ENCODE peak calls at places on chromosomes 3 and 15, in eight cellular contexts. S is Panc1, W is HepG2, T is GM23338, H is HCT116, A is A549, L is K562, K is SK-N-SH. C is an unnamed sample.

GRCh38 chr15:69554321-69554961 is 101.8 kb downstream of the RPLP1 start:
- DNase-seq in T (no peak), A (peak), S (no peak), L (no peak), K (no peak), W (peak), H (no peak), C (no peak)

GRCh38 chr3:44058022-44058867 is 183.4 kb upstream of the TOPAZ1 start:
- DNase-seq in H (no peak), S (no peak), W (no peak), L (no peak), T (peak), K (no peak), A (no peak), C (no peak)

GRCh38 chr15:43517354-43518072 is at the start of gene MAP1A:
- DNase-seq in W (no peak), L (peak), H (no peak), A (no peak), T (peak), S (no peak), K (peak), C (no peak)

GRCh38 chr3:115999598-115999997 is 376.3 kb downstream of the GAP43 start:
- DNase-seq in S (no peak), W (no peak), L (no peak), A (no peak), H (no peak), K (no peak), T (no peak), C (no peak)

GRCh38 chr3:138180375-138181029 is 5.8 kb upstream of the DBR1 start:
- DNase-seq in W (peak), T (peak), L (no peak), K (peak), S (no peak), A (peak), H (peak), C (peak)

GRCh38 chr15:49255966-49256759 is 86.1 kb downstream of the GALK2 start:
- DNase-seq in W (no peak), H (no peak), A (no peak), T (no peak), K (no peak), S (no peak), L (no peak), C (no peak)

GRCh38 chr3:32249184-32249782 is 10.8 kb downstream of the CMTM8 start:
- DNase-seq in A (peak), L (no peak), H (peak), K (no peak), W (no peak), S (peak), T (no peak), C (no peak)

GRCh38 chr3:190333961-190334360 is 11.7 kb upstream of the CLDN1 start:
- DNase-seq in K (no peak), T (no peak), S (no peak), L (no peak), H (no peak), W (no peak), A (no peak), C (no peak)

GRCh38 chr3:150020527-150020926 is 49.8 kb upstream of the PFN2 start:
- DNase-seq in T (no peak), A (no peak), S (no peak), W (no peak), K (no peak), L (no peak), H (no peak), C (no peak)

GRCh38 chr15:20352241-20353200 is 189.1 kb downstream of the GOLGA6L6 start:
- DNase-seq in T (no peak), S (no peak), K (no peak), W (no peak), H (no peak), L (no peak), A (no peak), C (no peak)

GRCh38 chr3:179027326-179027900 is 44.2 kb downstream of the ZMAT3 start:
- DNase-seq in H (no peak), W (no peak), K (no peak), L (no peak), T (peak), A (no peak), S (no peak), C (no peak)

GRCh38 chr3:32045091-32045964 is 61.1 kb upstream of the GPD1L start:
- DNase-seq in H (peak), A (peak), K (peak), W (peak), S (peak), L (peak), T (peak), C (no peak)

GRCh38 chr15:73797366-73798158 is 44.4 kb upstream of the INSYN1 start:
- DNase-seq in T (no peak), W (no peak), K (no peak), A (no peak), H (no peak), S (no peak), L (no peak), C (no peak)

GRCh38 chr3:38554127-38554827 is 58.1 kb downstream of the EXOG start:
- DNase-seq in S (no peak), W (no peak), A (no peak), T (no peak), L (no peak), H (no peak), K (no peak), C (no peak)

GRCh38 chr3:74752290-74752689 is 137.8 kb upstream of the CNTN3 start:
- DNase-seq in S (no peak), H (no peak), L (no peak), T (no peak), K (peak), A (no peak), W (no peak), C (no peak)

GRCh38 chr3:110814170-110815007 is 257.2 kb upstream of the NECTIN3 start:
- DNase-seq in K (no peak), H (peak), L (no peak), A (peak), W (no peak), S (no peak), T (no peak), C (peak)

GRCh38 chr3:144257381-144257780 is 285.8 kb downstream of the DIPK2A start:
- DNase-seq in S (no peak), K (no peak), L (no peak), H (no peak), W (no peak), T (no peak), A (no peak), C (no peak)

GRCh38 chr3:100004931-100005330 is 109.4 kb downstream of the FILIP1L start:
- DNase-seq in L (no peak), T (no peak), W (no peak), H (no peak), A (no peak), S (no peak), K (no peak), C (no peak)

GRCh38 chr15:69305204-69305931 is 6.7 kb downstream of the PAQR5 start:
- DNase-seq in W (peak), S (peak), H (peak), A (peak), T (peak), K (no peak), L (peak), C (no peak)

GRCh38 chr3:86921981-86922680 is 68.8 kb downstream of the VGLL3 start:
- DNase-seq in W (no peak), A (no peak), H (no peak), T (peak), S (no peak), L (no peak), K (no peak), C (no peak)
- TF ChIP-seq REST in W (no peak), A (no peak), H (no peak), T (no peak), S (no peak), L (no peak), K (no peak), C (no peak)

GRCh38 chr3:30733229-30733628 is 126.8 kb downstream of the TGFBR2 start:
- DNase-seq in T (no peak), W (no peak), S (no peak), K (no peak), L (no peak), H (no peak), A (no peak), C (no peak)
- H3K27ac ChIP-seq in T (no peak), W (no peak), S (no peak), K (no peak), L (no peak), H (no peak), A (no peak), C (no peak)

GRCh38 chr15:65762399-65762798 is 29.7 kb downstream of the DENND4A start:
- DNase-seq in L (no peak), W (no peak), T (no peak), H (no peak), A (no peak), S (no peak), K (no peak), C (no peak)
- TF ChIP-seq CTCF in L (no peak), W (no peak), T (no peak), H (no peak), A (no peak), S (no peak), K (no peak), C (no peak)

DNA sequence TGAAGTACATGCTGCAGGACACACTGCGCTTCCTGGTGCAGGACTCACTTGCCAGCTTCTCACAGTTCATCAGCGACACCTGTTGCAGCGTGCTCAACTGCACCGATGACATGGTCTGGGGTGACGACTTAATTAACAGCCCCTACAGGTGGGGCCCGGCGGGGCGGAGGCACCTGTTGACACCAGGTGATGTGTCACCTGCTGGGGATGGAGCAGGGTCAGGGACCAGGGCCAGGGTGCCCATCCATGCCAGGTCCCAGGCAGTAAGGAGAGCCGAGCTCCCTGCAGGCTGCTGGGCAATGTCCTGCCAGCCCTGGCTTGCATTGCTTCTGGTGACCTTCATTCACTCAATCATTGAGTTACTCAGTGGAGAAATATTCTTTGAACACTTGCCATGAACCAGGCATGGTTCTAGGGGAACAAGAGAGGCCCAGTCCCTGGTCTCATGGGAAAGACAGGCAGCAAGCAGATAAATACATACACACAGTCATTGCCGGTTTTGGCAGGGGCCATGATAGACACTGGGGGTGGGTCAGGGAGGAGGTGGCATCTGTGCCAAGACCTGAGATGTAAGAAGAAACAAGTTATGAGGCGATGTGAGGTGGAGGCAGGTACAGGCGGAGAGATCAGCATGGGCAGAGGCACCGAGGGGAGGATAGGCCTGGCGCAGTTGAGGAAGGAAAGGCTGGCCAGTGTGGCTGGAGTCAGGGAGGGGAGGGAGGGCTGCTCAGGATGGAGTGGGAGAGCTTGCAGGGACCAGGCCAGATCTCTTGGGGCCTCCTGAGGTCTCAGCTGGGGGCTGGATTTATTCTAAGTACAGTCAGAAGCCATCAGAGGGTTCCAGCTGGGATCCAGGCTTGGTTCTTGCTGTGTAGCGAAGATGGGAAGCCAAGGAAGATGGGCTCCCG is 30.8 kb downstream of the DNAH1 start:
- DNase-seq in A (no peak), T (no peak), L (no peak), K (no peak), S (no peak), H (no peak), W (no peak), C (no peak)
- TF ChIP-seq REST in A (no peak), T (no peak), L (no peak), K (no peak), S (no peak), H (no peak), W (no peak), C (no peak)

DNA sequence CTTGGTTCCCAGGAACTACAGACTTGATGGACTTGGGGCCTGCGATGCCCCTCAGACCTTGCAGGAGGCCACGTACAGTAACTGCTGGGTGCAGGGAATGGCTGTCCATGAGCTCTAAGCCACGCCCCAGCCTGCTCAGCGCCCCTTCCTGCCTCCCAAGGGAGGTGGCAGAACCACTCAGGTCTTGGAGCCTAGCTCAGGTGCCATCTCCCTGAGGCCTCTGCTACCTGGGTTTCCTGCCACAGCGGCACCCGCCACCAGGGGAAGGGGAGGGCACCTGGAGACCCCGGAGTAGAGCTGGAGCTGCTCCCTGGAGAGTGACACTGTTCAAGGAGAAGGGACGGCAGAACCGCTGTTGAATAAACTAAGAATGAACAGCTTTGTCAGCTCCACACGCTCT is 77.8 kb upstream of the RPL32 start:
- DNase-seq in W (no peak), H (no peak), L (no peak), A (no peak), T (no peak), S (no peak), K (no peak), C (no peak)
- H3K27ac ChIP-seq in W (no peak), H (no peak), L (no peak), A (no peak), T (no peak), S (no peak), K (no peak), C (no peak)

GRCh38 chr3:9099711-9100110 is 136.4 kb upstream of the RAD18 start:
- DNase-seq in S (no peak), K (no peak), L (no peak), H (no peak), W (no peak), A (no peak), T (no peak), C (no peak)

GRCh38 chr3:9104121-9104520 is 140.8 kb upstream of the RAD18 start:
- DNase-seq in A (no peak), S (no peak), L (no peak), T (no peak), W (no peak), H (no peak), K (no peak), C (no peak)

GRCh38 chr3:9100132-9100894 is 137.0 kb upstream of the RAD18 start:
- DNase-seq in T (no peak), L (no peak), W (no peak), H (no peak), A (no peak), K (no peak), S (no peak), C (no peak)

GRCh38 chr3:9101286-9101685 is 138.0 kb upstream of the RAD18 start:
- DNase-seq in W (no peak), H (no peak), S (no peak), A (no peak), T (peak), K (no peak), L (peak), C (no peak)

DNA sequence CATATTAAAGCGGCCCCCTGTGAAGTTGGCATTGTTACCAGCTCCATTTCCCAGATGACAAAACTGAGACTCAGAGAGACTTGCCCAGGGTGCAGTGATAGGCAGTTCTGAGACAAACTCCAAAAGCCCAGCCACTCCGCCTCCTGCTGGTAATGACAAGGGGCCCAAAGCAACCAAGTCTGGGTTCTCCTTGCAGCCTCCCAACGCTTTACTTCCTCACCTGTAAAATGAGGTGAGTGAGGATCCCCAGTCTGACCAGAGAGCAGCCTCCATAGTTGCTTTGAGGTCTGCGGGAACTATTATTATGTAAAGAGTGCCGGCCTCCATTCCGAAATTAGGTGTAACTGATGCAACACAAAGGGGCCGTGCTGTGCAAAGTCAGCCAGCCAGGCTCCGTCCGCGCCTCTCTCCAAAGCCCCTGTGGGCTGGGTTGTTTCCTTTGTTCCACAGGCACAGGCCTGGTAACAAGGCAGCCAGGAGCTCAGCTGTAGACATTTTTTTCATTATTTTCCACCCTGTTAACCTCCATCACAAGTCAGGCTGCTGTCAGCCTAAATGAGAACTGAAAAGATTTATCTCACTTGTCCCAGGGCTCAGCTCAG is 139.1 kb upstream of the RAD18 start:
- DNase-seq in K (peak), L (no peak), A (no peak), W (no peak), S (no peak), H (no peak), T (peak), C (no peak)
- TF ChIP-seq CTCF in K (no peak), L (peak), A (no peak), W (no peak), S (no peak), H (peak), T (peak), C (no peak)

GRCh38 chr3:188085596-188086560 is 68.1 kb upstream of the LPP start:
- DNase-seq in W (no peak), L (no peak), K (no peak), A (no peak), H (no peak), T (no peak), S (no peak), C (no peak)
- TF ChIP-seq REST in W (no peak), L (no peak), K (no peak), A (no peak), H (no peak), T (no peak), S (no peak), C (no peak)